ENCODE peak calls at places on chromosomes 1 and 21, in five cellular contexts. One of them, this sample, is unnamed.
A peak's percentile ranks its signal among the peaks of the same experiment; 100 is the strongest.

GRCh38 chr1:77412069-77412793 is 130.4 kb downstream of the AK5 start:
- DNase-seq in CD4-positive, alpha-beta memory T cell: no peak
- DNase-seq in esophagus muscularis mucosa: no peak
- DNase-seq in hepatocyte: no peak
- DNase-seq in A549: peak; percentile 21
- DNase-seq in this sample: no peak

GRCh38 chr1:236457775-236458174 is 63.7 kb downstream of the EDARADD start:
- DNase-seq in CD4-positive, alpha-beta memory T cell: no peak
- DNase-seq in esophagus muscularis mucosa: no peak
- DNase-seq in hepatocyte: no peak
- DNase-seq in A549: no peak
- DNase-seq in this sample: no peak

GRCh38 chr1:77900687-77901293 is 12.4 kb downstream of the NEXN start:
- DNase-seq in CD4-positive, alpha-beta memory T cell: no peak
- DNase-seq in esophagus muscularis mucosa: no peak
- DNase-seq in hepatocyte: peak; percentile 55
- DNase-seq in A549: peak; percentile 18
- DNase-seq in this sample: no peak

GRCh38 chr21:29477347-29477746 is 178.6 kb downstream of the BACH1 start:
- DNase-seq in CD4-positive, alpha-beta memory T cell: no peak
- DNase-seq in esophagus muscularis mucosa: no peak
- DNase-seq in hepatocyte: no peak
- DNase-seq in A549: no peak
- DNase-seq in this sample: no peak

GRCh38 chr1:157113631-157114030 is 14.0 kb upstream of the ETV3L start:
- DNase-seq in CD4-positive, alpha-beta memory T cell: no peak
- DNase-seq in esophagus muscularis mucosa: no peak
- DNase-seq in hepatocyte: no peak
- DNase-seq in A549: no peak
- DNase-seq in this sample: no peak

GRCh38 chr1:153629971-153630370 is 1.7 kb downstream of the S100A1 start:
- DNase-seq in CD4-positive, alpha-beta memory T cell: no peak
- DNase-seq in esophagus muscularis mucosa: no peak
- DNase-seq in hepatocyte: no peak
- DNase-seq in A549: no peak
- DNase-seq in this sample: no peak

GRCh38 chr1:3355089-3355488 is 99.4 kb upstream of the ARHGEF16 start:
- DNase-seq in CD4-positive, alpha-beta memory T cell: no peak
- DNase-seq in esophagus muscularis mucosa: no peak
- DNase-seq in hepatocyte: no peak
- DNase-seq in A549: no peak
- DNase-seq in this sample: no peak

GRCh38 chr1:117171900-117172501 is 38.7 kb downstream of the VTCN1 start:
- DNase-seq in CD4-positive, alpha-beta memory T cell: no peak
- DNase-seq in esophagus muscularis mucosa: no peak
- DNase-seq in hepatocyte: no peak
- DNase-seq in A549: no peak
- DNase-seq in this sample: no peak

GRCh38 chr1:181737056-181737455 is 253.7 kb downstream of the CACNA1E start:
- DNase-seq in CD4-positive, alpha-beta memory T cell: no peak
- DNase-seq in esophagus muscularis mucosa: no peak
- DNase-seq in hepatocyte: no peak
- DNase-seq in A549: no peak
- DNase-seq in this sample: no peak

GRCh38 chr1:81880781-81881180 is 80.0 kb downstream of the ADGRL2 start:
- DNase-seq in CD4-positive, alpha-beta memory T cell: no peak
- DNase-seq in esophagus muscularis mucosa: no peak
- DNase-seq in hepatocyte: no peak
- DNase-seq in A549: no peak
- DNase-seq in this sample: no peak

GRCh38 chr1:3012511-3013291 is 8.6 kb upstream of the ACTRT2 start:
- DNase-seq in CD4-positive, alpha-beta memory T cell: peak; percentile 20
- DNase-seq in esophagus muscularis mucosa: no peak
- DNase-seq in hepatocyte: peak; percentile 63
- DNase-seq in A549: peak; percentile 66
- DNase-seq in this sample: peak; percentile 36

GRCh38 chr1:8962812-8963669 is 17.4 kb downstream of the CA6 start:
- DNase-seq in CD4-positive, alpha-beta memory T cell: no peak
- DNase-seq in esophagus muscularis mucosa: no peak
- DNase-seq in hepatocyte: peak; percentile 74
- DNase-seq in A549: peak; percentile 82
- DNase-seq in this sample: no peak

GRCh38 chr21:34936299-34936698 is 112.8 kb downstream of the RUNX1 start:
- DNase-seq in CD4-positive, alpha-beta memory T cell: peak; percentile 32
- DNase-seq in esophagus muscularis mucosa: no peak
- DNase-seq in hepatocyte: no peak
- DNase-seq in A549: no peak
- DNase-seq in this sample: no peak

GRCh38 chr1:162704673-162705424 is 72.6 kb downstream of the DDR2 start:
- DNase-seq in CD4-positive, alpha-beta memory T cell: no peak
- DNase-seq in esophagus muscularis mucosa: no peak
- DNase-seq in hepatocyte: no peak
- DNase-seq in A549: no peak
- DNase-seq in this sample: no peak

GRCh38 chr1:12181568-12181967 is 14.8 kb downstream of the TNFRSF1B start:
- DNase-seq in CD4-positive, alpha-beta memory T cell: no peak
- DNase-seq in esophagus muscularis mucosa: no peak
- DNase-seq in hepatocyte: no peak
- DNase-seq in A549: no peak
- DNase-seq in this sample: no peak

GRCh38 chr1:1889847-1890505 is 911 bp downstream of the GNB1 start:
- DNase-seq in CD4-positive, alpha-beta memory T cell: peak; percentile 47
- DNase-seq in esophagus muscularis mucosa: no peak
- DNase-seq in hepatocyte: peak; percentile 63
- DNase-seq in A549: peak; percentile 46
- DNase-seq in this sample: no peak

GRCh38 chr1:1758692-1759455 is 19.4 kb downstream of the NADK start:
- DNase-seq in CD4-positive, alpha-beta memory T cell: no peak
- DNase-seq in esophagus muscularis mucosa: no peak
- DNase-seq in hepatocyte: peak; percentile 49
- DNase-seq in A549: peak; percentile 29
- DNase-seq in this sample: no peak

GRCh38 chr1:147895123-147895522 is 7.5 kb upstream of the GJA8 start:
- DNase-seq in CD4-positive, alpha-beta memory T cell: no peak
- DNase-seq in esophagus muscularis mucosa: no peak
- DNase-seq in hepatocyte: no peak
- DNase-seq in A549: no peak
- DNase-seq in this sample: no peak

GRCh38 chr1:14308460-14308859 is 290.0 kb upstream of the KAZN start:
- DNase-seq in CD4-positive, alpha-beta memory T cell: no peak
- DNase-seq in esophagus muscularis mucosa: no peak
- DNase-seq in hepatocyte: no peak
- DNase-seq in A549: no peak
- DNase-seq in this sample: no peak

GRCh38 chr21:25307489-25307888 is 299.8 kb downstream of the MRPL39 start:
- DNase-seq in CD4-positive, alpha-beta memory T cell: no peak
- DNase-seq in esophagus muscularis mucosa: no peak
- DNase-seq in hepatocyte: no peak
- DNase-seq in A549: no peak
- DNase-seq in this sample: no peak

GRCh38 chr1:232306269-232306911 is 323.5 kb downstream of the SIPA1L2 start:
- DNase-seq in CD4-positive, alpha-beta memory T cell: no peak
- DNase-seq in esophagus muscularis mucosa: no peak
- DNase-seq in hepatocyte: no peak
- DNase-seq in A549: no peak
- DNase-seq in this sample: no peak

GRCh38 chr1:211476200-211476849 is 15.6 kb downstream of the RD3 start:
- DNase-seq in CD4-positive, alpha-beta memory T cell: peak; percentile 73
- DNase-seq in esophagus muscularis mucosa: no peak
- DNase-seq in hepatocyte: peak; percentile 85
- DNase-seq in A549: peak; percentile 67
- DNase-seq in this sample: peak; percentile 75

GRCh38 chr1:27071049-27071416 is 58.4 kb upstream of the TENT5B start:
- DNase-seq in CD4-positive, alpha-beta memory T cell: no peak
- DNase-seq in esophagus muscularis mucosa: no peak
- DNase-seq in hepatocyte: peak; percentile 71
- DNase-seq in A549: no peak
- DNase-seq in this sample: no peak

GRCh38 chr1:206708058-206708457 is 23.4 kb downstream of the MAPKAPK2 start:
- DNase-seq in CD4-positive, alpha-beta memory T cell: no peak
- DNase-seq in esophagus muscularis mucosa: no peak
- DNase-seq in hepatocyte: no peak
- DNase-seq in A549: no peak
- DNase-seq in this sample: no peak

GRCh38 chr21:36966846-36967657 is 583 bp upstream of the HLCS start:
- DNase-seq in CD4-positive, alpha-beta memory T cell: no peak
- DNase-seq in esophagus muscularis mucosa: no peak
- DNase-seq in hepatocyte: no peak
- DNase-seq in A549: no peak
- DNase-seq in this sample: no peak

GRCh38 chr1:156126043-156126700 is 11.7 kb downstream of the LMNA start:
- DNase-seq in CD4-positive, alpha-beta memory T cell: peak; percentile 57
- DNase-seq in esophagus muscularis mucosa: peak; percentile 97
- DNase-seq in hepatocyte: peak; percentile 85
- DNase-seq in A549: peak; percentile 72
- DNase-seq in this sample: peak; percentile 39

GRCh38 chr1:85463666-85464496 is 1.1 kb downstream of the DDAH1 start:
- DNase-seq in CD4-positive, alpha-beta memory T cell: no peak
- DNase-seq in esophagus muscularis mucosa: no peak
- DNase-seq in hepatocyte: no peak
- DNase-seq in A549: peak; percentile 8
- DNase-seq in this sample: no peak

GRCh38 chr21:22476726-22477646 is 1478.8 kb downstream of the NCAM2 start:
- DNase-seq in CD4-positive, alpha-beta memory T cell: no peak
- DNase-seq in esophagus muscularis mucosa: no peak
- DNase-seq in hepatocyte: no peak
- DNase-seq in A549: no peak
- DNase-seq in this sample: no peak

GRCh38 chr1:1275836-1276235 is 2.2 kb upstream of the UBE2J2 start:
- DNase-seq in CD4-positive, alpha-beta memory T cell: no peak
- DNase-seq in esophagus muscularis mucosa: no peak
- DNase-seq in hepatocyte: no peak
- DNase-seq in A549: no peak
- DNase-seq in this sample: no peak

DNA sequence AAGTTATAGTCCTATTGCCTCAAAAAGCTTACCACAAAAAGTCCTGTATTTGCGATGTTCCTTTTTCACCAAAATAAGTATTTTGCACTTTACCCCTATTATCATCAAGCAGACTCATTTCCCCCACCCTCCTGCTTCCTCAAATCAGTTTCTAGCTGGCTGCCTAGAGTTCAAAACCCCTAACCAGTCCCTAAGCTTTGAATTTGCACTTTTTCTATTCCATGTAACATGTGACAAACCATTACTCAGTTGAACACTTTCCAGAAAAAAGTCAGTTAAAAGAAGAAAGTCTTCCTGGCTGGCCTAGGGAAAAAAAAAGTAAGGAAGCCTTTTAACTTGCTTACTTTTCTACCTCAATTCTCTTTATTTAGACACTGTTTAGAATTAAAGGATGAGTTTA is 8.2 kb downstream of the CEP170 start:
- DNase-seq in CD4-positive, alpha-beta memory T cell: no peak
- DNase-seq in esophagus muscularis mucosa: no peak
- DNase-seq in hepatocyte: no peak
- DNase-seq in A549: no peak
- DNase-seq in this sample: no peak
- H3K27ac ChIP-seq in CD4-positive, alpha-beta memory T cell: no peak overlapping the region
- H3K27ac ChIP-seq in esophagus muscularis mucosa: no peak overlapping the region
- H3K27ac ChIP-seq in hepatocyte: no peak overlapping the region
- H3K27ac ChIP-seq in A549: no peak overlapping the region
- H3K27ac ChIP-seq in this sample: no peak overlapping the region

GRCh38 chr21:9763306-9763705 is 758.1 kb upstream of the TPTE start:
- DNase-seq in CD4-positive, alpha-beta memory T cell: no peak
- DNase-seq in esophagus muscularis mucosa: peak; percentile 91
- DNase-seq in hepatocyte: no peak
- DNase-seq in A549: no peak
- DNase-seq in this sample: no peak
- H3K27ac ChIP-seq in CD4-positive, alpha-beta memory T cell: no peak overlapping the region
- H3K27ac ChIP-seq in esophagus muscularis mucosa: no peak overlapping the region
- H3K27ac ChIP-seq in hepatocyte: no peak overlapping the region
- H3K27ac ChIP-seq in A549: no peak overlapping the region
- H3K27ac ChIP-seq in this sample: no peak overlapping the region

GRCh38 chr1:20325407-20325737 is 34.7 kb downstream of the VWA5B1 start:
- DNase-seq in CD4-positive, alpha-beta memory T cell: no peak
- DNase-seq in esophagus muscularis mucosa: no peak
- DNase-seq in hepatocyte: no peak
- DNase-seq in A549: no peak
- DNase-seq in this sample: no peak
- H3K27ac ChIP-seq in CD4-positive, alpha-beta memory T cell: no peak overlapping the region
- H3K27ac ChIP-seq in esophagus muscularis mucosa: no peak overlapping the region
- H3K27ac ChIP-seq in hepatocyte: no peak overlapping the region
- H3K27ac ChIP-seq in A549: no peak overlapping the region
- H3K27ac ChIP-seq in this sample: no peak overlapping the region

DNA sequence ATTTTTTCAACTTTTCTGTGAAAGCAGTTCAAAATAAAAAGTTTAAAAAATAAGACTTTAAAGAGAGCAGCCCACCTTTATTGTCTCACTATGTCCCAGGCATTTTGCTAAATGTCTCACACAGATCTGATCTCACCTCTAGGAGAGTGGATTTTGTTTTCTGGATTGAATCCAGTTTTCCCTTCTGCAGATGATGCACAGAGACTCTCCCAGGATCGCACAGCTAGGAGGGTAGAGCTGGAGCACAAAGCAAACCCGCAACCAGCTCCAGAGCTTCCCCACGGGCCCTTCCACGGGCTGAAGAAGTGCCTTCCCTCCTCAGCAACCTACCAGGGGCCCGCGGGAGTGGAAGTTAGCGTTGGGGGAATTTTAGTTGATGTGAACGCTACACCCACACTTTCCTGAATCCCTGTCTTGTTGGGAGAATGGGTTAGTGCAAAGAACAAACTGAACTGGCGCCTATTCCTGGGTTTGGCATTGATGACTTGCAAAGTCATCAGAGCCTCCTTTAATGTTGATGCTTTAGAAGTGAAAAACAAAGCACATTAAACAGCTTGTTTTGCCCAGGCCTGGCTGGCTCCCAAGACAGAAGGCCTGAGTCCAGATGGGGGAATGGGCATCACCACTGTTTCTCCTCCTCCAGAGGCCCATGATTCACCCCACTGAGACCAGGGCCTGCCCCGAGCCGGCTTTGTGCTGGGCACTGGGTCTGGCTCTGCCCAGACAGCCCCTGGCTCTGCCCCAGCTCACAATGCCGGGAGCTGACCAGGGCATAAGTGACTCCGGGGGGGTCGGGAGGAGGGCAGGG is 6.0 kb downstream of the C2CD2 start:
- DNase-seq in CD4-positive, alpha-beta memory T cell: no peak
- DNase-seq in esophagus muscularis mucosa: no peak
- DNase-seq in hepatocyte: no peak
- DNase-seq in A549: no peak
- DNase-seq in this sample: no peak
- H3K27ac ChIP-seq in CD4-positive, alpha-beta memory T cell: no peak overlapping the region
- H3K27ac ChIP-seq in esophagus muscularis mucosa: no peak overlapping the region
- H3K27ac ChIP-seq in hepatocyte: no peak overlapping the region
- H3K27ac ChIP-seq in A549: peak overlapping the region; percentile 50
- H3K27ac ChIP-seq in this sample: no peak overlapping the region

GRCh38 chr1:54922921-54923421 is 36.0 kb upstream of the DHCR24 start:
- DNase-seq in CD4-positive, alpha-beta memory T cell: no peak
- DNase-seq in esophagus muscularis mucosa: no peak
- DNase-seq in hepatocyte: no peak
- DNase-seq in A549: no peak
- DNase-seq in this sample: no peak
- H3K27ac ChIP-seq in CD4-positive, alpha-beta memory T cell: no peak overlapping the region
- H3K27ac ChIP-seq in esophagus muscularis mucosa: no peak overlapping the region
- H3K27ac ChIP-seq in hepatocyte: no peak overlapping the region
- H3K27ac ChIP-seq in A549: no peak overlapping the region
- H3K27ac ChIP-seq in this sample: no peak overlapping the region